ENCODE peak calls at places on chromosome 7, in four cellular contexts. U is A673, O is progenitor cell of endocrine pancreas, C is brain microvascular endothelial cell. M is an unnamed sample.

GRCh38 chr7:105853931-105854419 is 22.4 kb downstream of the ATXN7L1 start:
- DNase-seq in U (peak), O (no peak), C (no peak), M (no peak)

GRCh38 chr7:141975806-141976523 is 2.4 kb upstream of the TAS2R38 start:
- DNase-seq in U (peak), O (peak), C (peak), M (peak)

GRCh38 chr7:157337316-157338149 is 729 bp downstream of the DNAJB6 start:
- DNase-seq in U (peak), O (peak), C (peak), M (peak)

GRCh38 chr7:93327006-93327633 is 95.0 kb downstream of the VPS50 start:
- DNase-seq in U (peak), O (no peak), C (peak), M (no peak)

GRCh38 chr7:17492437-17492836 is 194.0 kb downstream of the AHR start:
- DNase-seq in U (no peak), O (no peak), C (no peak), M (no peak)

GRCh38 chr7:50359995-50360925 is 55.7 kb downstream of the IKZF1 start:
- DNase-seq in U (no peak), O (no peak), C (no peak), M (no peak)

GRCh38 chr7:157358041-157358752 is 21.4 kb downstream of the DNAJB6 start:
- DNase-seq in U (no peak), O (no peak), C (no peak), M (no peak)

GRCh38 chr7:16412535-16413247 is 8.6 kb downstream of the CRPPA start:
- DNase-seq in U (no peak), O (no peak), C (no peak), M (no peak)

GRCh38 chr7:71372991-71373390 is 241.0 kb downstream of the GALNT17 start:
- DNase-seq in U (no peak), O (no peak), C (no peak), M (no peak)

GRCh38 chr7:82080254-82080924 is 310.5 kb upstream of the HGF start:
- DNase-seq in U (no peak), O (no peak), C (no peak), M (no peak)

GRCh38 chr7:24812313-24812945 is 55.2 kb upstream of the GSDME start:
- DNase-seq in U (peak), O (peak), C (no peak), M (no peak)

GRCh38 chr7:117827861-117828260 is 45.4 kb downstream of the CTTNBP2 start:
- DNase-seq in U (peak), O (no peak), C (peak), M (no peak)

GRCh38 chr7:8131694-8132605 is 130.0 kb downstream of the ICA1 start:
- DNase-seq in U (no peak), O (no peak), C (no peak), M (no peak)

GRCh38 chr7:82156168-82156567 is 287.4 kb downstream of the CACNA2D1 start:
- DNase-seq in U (peak), O (no peak), C (no peak), M (no peak)

GRCh38 chr7:158366346-158366745 is 221.3 kb downstream of the PTPRN2 start:
- DNase-seq in U (no peak), O (no peak), C (no peak), M (no peak)

GRCh38 chr7:36291387-36292316 is 98.0 kb upstream of the ANLN start:
- DNase-seq in U (peak), O (peak), C (peak), M (peak)

GRCh38 chr7:101140746-101141382 is 13.4 kb upstream of the AP1S1 start:
- DNase-seq in U (no peak), O (no peak), C (peak), M (no peak)

GRCh38 chr7:28724563-28724962 is 233.6 kb downstream of the TRIL start:
- DNase-seq in U (no peak), O (no peak), C (no peak), M (no peak)

GRCh38 chr7:29328811-29329210 is 134.2 kb downstream of the CHN2 start:
- DNase-seq in U (peak), O (no peak), C (no peak), M (no peak)

GRCh38 chr7:48084727-48085432 is 4.2 kb upstream of the UPP1 start:
- DNase-seq in U (peak), O (no peak), C (peak), M (peak)

GRCh38 chr7:51288896-51289607 is 27.6 kb downstream of the COBL start:
- DNase-seq in U (no peak), O (no peak), C (no peak), M (no peak)

GRCh38 chr7:42232275-42232674 is 4.7 kb downstream of the GLI3 start:
- DNase-seq in U (peak), O (no peak), C (no peak), M (no peak)

GRCh38 chr7:102896585-102896984 is 16.2 kb upstream of the LRRC17 start:
- DNase-seq in U (no peak), O (no peak), C (no peak), M (no peak)
- TF ChIP-seq CTCF in U (no peak), O (no peak), C (no peak), M (no peak)

DNA sequence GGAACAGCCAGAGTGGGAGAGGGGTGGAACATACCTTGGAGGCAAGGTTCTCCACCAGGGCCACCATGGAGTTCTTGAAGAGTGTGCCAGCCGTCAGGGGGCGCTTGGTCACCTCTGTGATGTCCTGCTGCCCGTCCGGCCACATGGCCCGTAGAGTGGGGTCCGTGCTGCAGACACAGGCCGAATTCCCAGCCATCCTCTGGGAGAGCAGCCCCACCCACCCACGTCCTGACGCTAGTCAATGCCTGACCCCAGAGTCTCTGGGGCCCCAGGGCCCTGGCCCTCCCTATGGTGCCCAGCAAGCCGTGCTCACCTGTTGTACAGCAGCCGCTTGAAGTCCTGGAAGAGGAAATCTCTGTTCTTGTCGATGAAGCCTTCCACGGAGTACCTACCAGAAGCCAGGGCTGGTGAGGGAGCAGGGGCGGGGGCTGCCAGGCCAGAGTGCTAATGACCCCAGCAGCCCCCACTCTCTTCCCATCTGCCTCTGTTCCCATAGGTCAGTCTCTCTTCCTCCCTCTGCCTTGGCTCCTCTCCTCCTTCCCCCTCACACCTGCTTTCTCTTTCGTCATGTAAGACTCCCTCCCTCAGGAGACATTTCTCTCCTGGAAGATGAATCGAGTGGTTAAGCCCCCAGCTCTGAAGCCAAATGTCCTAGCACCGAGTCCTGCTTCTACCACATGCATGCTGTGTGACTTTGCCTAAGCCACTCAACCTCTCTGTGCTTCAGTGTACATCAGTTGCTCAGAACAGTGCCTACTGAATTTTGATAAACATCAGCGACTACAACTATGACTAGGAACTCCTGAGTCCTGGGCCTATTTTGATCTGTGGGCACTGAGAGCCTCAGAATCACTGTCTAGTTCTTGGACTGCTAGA is 11.0 kb downstream of the MYO1G start:
- DNase-seq in U (no peak), O (no peak), C (no peak), M (no peak)
- TF ChIP-seq CTCF in U (no peak), O (peak), C (peak), M (no peak)

GRCh38 chr7:2038876-2039728 is 193.6 kb downstream of the MAD1L1 start:
- DNase-seq in U (no peak), O (no peak), C (no peak), M (no peak)
- TF ChIP-seq CTCF in U (no peak), O (no peak), C (no peak), M (no peak)

GRCh38 chr7:138176060-138176459 is 99.8 kb downstream of the AKR1D1 start:
- DNase-seq in U (no peak), O (no peak), C (no peak), M (no peak)
- TF ChIP-seq CTCF in U (no peak), O (no peak), C (no peak), M (no peak)

GRCh38 chr7:132002343-132002968 is 446.0 kb upstream of the PODXL start:
- DNase-seq in U (no peak), O (no peak), C (no peak), M (no peak)

GRCh38 chr7:132001166-132001565 is 444.7 kb upstream of the PODXL start:
- DNase-seq in U (no peak), O (no peak), C (no peak), M (no peak)

GRCh38 chr7:131999193-131999592 is 442.8 kb upstream of the PODXL start:
- DNase-seq in U (no peak), O (no peak), C (no peak), M (no peak)

GRCh38 chr7:132009778-132010177 is 453.4 kb upstream of the PODXL start:
- DNase-seq in U (peak), O (no peak), C (peak), M (no peak)

DNA sequence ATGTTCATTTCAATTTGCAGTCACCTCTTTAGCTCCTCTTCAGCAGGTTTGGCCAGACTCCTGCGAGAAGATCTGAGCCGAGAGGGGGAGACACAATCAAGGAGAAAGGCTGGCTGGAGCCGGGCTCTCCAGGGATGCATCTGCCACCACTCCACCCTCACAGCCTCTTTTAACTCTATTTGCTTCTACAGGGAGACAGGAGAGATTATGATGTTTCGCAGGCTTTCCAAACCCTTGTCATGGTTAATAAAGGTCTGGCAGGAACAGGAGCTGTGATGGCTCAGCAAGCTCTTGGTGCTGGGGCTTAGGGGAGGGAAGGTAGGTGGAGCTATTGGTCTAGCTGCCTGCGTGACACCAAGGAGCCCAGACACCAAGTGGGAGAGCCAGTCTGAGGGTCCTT is 448.1 kb upstream of the PODXL start:
- DNase-seq in U (peak), O (no peak), C (no peak), M (no peak)
- TF ChIP-seq CTCF in U (peak), O (no peak), C (peak), M (no peak)

DNA sequence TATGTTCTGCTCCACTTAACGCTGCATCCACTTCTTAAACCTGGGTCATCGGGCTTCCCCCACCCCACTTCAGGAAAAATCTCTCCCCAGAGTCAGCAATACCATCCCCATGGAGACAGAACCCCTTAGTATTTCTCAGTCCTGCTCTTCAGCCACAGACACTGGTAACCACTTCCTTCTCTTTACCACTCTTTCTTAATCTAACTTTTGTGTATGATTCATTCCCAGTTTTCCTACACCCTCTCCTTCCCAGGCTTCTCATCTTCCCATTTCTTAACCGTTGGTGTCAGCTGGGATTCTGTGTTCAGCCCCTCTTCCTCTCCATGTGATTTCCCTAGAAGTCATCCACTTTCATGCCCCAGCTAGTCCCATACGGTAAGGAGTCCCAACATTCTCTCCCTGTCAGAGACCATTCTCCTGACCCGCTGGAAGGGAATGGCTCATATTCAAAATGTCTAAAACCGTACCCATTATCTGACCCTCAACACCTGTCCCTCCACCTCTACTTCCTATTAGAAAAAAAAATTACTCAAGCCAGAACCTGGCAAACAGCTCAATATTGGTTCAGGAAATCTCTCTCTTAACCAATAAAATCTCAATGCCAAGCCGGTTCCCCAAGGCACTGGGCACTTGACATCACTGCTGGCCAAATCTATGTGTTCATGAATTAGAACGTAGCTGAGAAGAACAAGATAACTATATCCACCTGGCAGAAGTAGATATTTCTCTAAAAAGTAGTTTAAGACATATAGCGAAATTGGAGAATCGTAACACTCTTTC is 89.4 kb downstream of the DGKI start:
- DNase-seq in U (no peak), O (no peak), C (peak), M (no peak)
- TF ChIP-seq CTCF in U (no peak), O (no peak), C (no peak), M (no peak)

GRCh38 chr7:99289185-99289584 is 16.5 kb downstream of the MYH16 start:
- DNase-seq in U (no peak), O (no peak), C (no peak), M (no peak)
- TF ChIP-seq CTCF in U (no peak), O (no peak), C (no peak), M (no peak)

DNA sequence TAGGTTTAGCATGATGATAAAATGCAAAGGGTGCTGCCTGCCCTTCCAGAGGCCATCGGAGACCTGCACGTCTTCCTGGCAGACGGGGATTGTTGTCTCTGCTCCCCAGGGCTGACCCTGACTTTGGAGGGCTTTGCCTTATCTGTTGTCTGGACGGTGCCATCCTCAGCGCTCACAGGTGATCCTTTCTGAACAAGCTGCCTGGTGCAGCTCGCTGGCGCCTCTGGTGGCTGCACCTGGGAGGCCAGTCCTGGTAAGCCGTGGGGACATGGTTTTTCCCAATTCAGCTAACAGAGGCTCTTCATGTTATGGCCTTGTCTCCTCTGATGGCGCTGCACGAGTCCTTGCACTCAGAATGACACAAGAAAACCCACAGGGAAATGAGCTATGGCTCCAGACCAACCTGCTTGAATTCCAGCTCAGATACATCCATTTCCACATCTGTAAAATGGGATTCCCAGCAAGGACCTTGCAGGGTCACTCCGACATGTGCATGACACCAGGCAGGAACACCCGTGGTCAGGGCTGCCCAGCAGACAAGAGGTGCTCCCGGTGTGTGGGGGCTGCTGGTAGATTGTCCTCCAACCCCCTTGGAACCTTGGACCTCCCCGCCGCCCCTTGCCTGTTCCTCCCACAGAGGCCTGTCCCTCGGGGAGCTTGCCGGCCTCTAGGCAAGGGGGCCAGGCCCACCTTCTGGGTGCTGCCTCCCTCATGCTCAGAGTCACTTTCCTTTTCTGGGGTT is 50.4 kb upstream of the SHH start:
- DNase-seq in U (no peak), O (no peak), C (no peak), M (no peak)
- TF ChIP-seq CTCF in U (peak), O (peak), C (peak), M (no peak)

DNA sequence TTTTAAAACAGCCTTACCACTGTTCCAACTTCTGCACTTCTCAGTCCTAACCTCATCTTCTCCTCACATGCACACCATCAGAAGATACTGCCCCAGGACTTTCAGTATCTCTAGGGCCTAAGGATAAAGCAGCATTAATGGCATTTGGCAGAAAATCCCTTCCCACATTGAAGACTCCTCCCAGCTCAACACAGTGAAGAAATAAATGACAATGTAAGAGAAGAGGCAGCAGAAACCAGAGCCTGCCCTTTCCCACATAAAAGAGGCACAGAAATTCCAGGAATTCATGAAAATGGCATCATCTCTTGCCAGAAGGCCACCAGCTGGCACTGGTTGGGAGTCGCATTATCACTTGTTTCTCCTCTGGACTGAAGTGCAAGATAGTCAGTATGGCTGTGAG is 3.7 kb downstream of the GCC1 start:
- DNase-seq in U (no peak), O (no peak), C (no peak), M (no peak)
- TF ChIP-seq CTCF in U (no peak), O (no peak), C (no peak), M (no peak)

GRCh38 chr7:39153647-39154046 is 175.9 kb downstream of the POU6F2 start:
- DNase-seq in U (no peak), O (no peak), C (no peak), M (no peak)
- TF ChIP-seq CTCF in U (no peak), O (no peak), C (no peak), M (no peak)

M was measured in activated B cell treated with CpG ODN at 0.5 μM for 24 hours.